ENCODE peak calls at places on chromosomes 6 and 20, in seven cellular contexts. One of them, this sample, is unnamed.

GRCh38 chr6:24455061-24455460 is 34.3 kb downstream of the GPLD1 start:
- DNase-seq in lung: no peak
- DNase-seq in PC-3: no peak
- DNase-seq in right lobe of liver: no peak
- DNase-seq in GM23338: peak; percentile 18
- DNase-seq in colonic mucosa: no peak
- DNase-seq in IMR-90: no peak
- DNase-seq in this sample: no peak

GRCh38 chr6:16146028-16146427 is 17.1 kb downstream of the MYLIP start:
- DNase-seq in IMR-90: no peak
- DNase-seq in colonic mucosa: no peak
- DNase-seq in PC-3: peak; percentile 44
- DNase-seq in lung: no peak
- DNase-seq in GM23338: no peak
- DNase-seq in right lobe of liver: no peak
- DNase-seq in this sample: no peak

GRCh38 chr20:60589624-60590023 is 631.4 kb downstream of the CDH26 start:
- DNase-seq in IMR-90: peak; percentile 3
- DNase-seq in PC-3: peak; percentile 3
- DNase-seq in GM23338: peak; percentile 65
- DNase-seq in right lobe of liver: no peak
- DNase-seq in lung: no peak
- DNase-seq in colonic mucosa: no peak
- DNase-seq in this sample: no peak

GRCh38 chr6:137640086-137640485 is 145.9 kb upstream of the OLIG3 start:
- DNase-seq in colonic mucosa: no peak
- DNase-seq in PC-3: no peak
- DNase-seq in IMR-90: no peak
- DNase-seq in right lobe of liver: no peak
- DNase-seq in lung: no peak
- DNase-seq in GM23338: no peak
- DNase-seq in this sample: no peak

GRCh38 chr20:32167552-32167951 is 40.0 kb downstream of the PLAGL2 start:
- DNase-seq in right lobe of liver: no peak
- DNase-seq in IMR-90: no peak
- DNase-seq in lung: no peak
- DNase-seq in PC-3: no peak
- DNase-seq in colonic mucosa: no peak
- DNase-seq in GM23338: no peak
- DNase-seq in this sample: no peak

GRCh38 chr6:77620290-77620882 is 32.5 kb upstream of the MEI4 start:
- DNase-seq in IMR-90: no peak
- DNase-seq in lung: no peak
- DNase-seq in right lobe of liver: no peak
- DNase-seq in colonic mucosa: peak; percentile 17
- DNase-seq in GM23338: peak; percentile 67
- DNase-seq in PC-3: peak; percentile 3
- DNase-seq in this sample: no peak

GRCh38 chr6:50455029-50455428 is 258.3 kb upstream of the TFAP2D start:
- DNase-seq in lung: no peak
- DNase-seq in GM23338: no peak
- DNase-seq in colonic mucosa: no peak
- DNase-seq in IMR-90: no peak
- DNase-seq in PC-3: no peak
- DNase-seq in right lobe of liver: no peak
- DNase-seq in this sample: no peak

GRCh38 chr6:93678841-93679454 is 259.6 kb upstream of the EPHA7 start:
- DNase-seq in GM23338: no peak
- DNase-seq in lung: no peak
- DNase-seq in IMR-90: no peak
- DNase-seq in right lobe of liver: no peak
- DNase-seq in colonic mucosa: no peak
- DNase-seq in PC-3: peak; percentile 71
- DNase-seq in this sample: no peak

GRCh38 chr6:25476126-25476525 is 175.9 kb upstream of the SCGN start:
- DNase-seq in IMR-90: peak; percentile 11
- DNase-seq in lung: no peak
- DNase-seq in colonic mucosa: no peak
- DNase-seq in GM23338: no peak
- DNase-seq in PC-3: peak; percentile 82
- DNase-seq in right lobe of liver: no peak
- DNase-seq in this sample: no peak

GRCh38 chr20:57435498-57436222 is 44.5 kb downstream of the RBM38 start:
- DNase-seq in colonic mucosa: peak; percentile 79
- DNase-seq in IMR-90: no peak
- DNase-seq in PC-3: peak; percentile 97
- DNase-seq in GM23338: peak; percentile 63
- DNase-seq in lung: peak; percentile 82
- DNase-seq in right lobe of liver: peak; percentile 89
- DNase-seq in this sample: no peak

GRCh38 chr6:30889921-30890645 is 5.8 kb downstream of the DDR1 start:
- DNase-seq in IMR-90: no peak
- DNase-seq in lung: no peak
- DNase-seq in PC-3: no peak
- DNase-seq in right lobe of liver: no peak
- DNase-seq in GM23338: no peak
- DNase-seq in colonic mucosa: no peak
- DNase-seq in this sample: no peak

GRCh38 chr20:10790013-10790412 is 116.2 kb upstream of the JAG1 start:
- DNase-seq in PC-3: no peak
- DNase-seq in right lobe of liver: no peak
- DNase-seq in lung: no peak
- DNase-seq in GM23338: no peak
- DNase-seq in colonic mucosa: peak; percentile 22
- DNase-seq in IMR-90: no peak
- DNase-seq in this sample: no peak

GRCh38 chr20:44526129-44526528 is 4.3 kb upstream of the SERINC3 start:
- DNase-seq in right lobe of liver: no peak
- DNase-seq in IMR-90: peak; percentile 52
- DNase-seq in GM23338: peak; percentile 31
- DNase-seq in lung: no peak
- DNase-seq in colonic mucosa: no peak
- DNase-seq in PC-3: peak; percentile 67
- DNase-seq in this sample: no peak

GRCh38 chr6:3228791-3229565 is 1.5 kb upstream of the TUBB2B start:
- DNase-seq in lung: no peak
- DNase-seq in PC-3: no peak
- DNase-seq in IMR-90: no peak
- DNase-seq in right lobe of liver: no peak
- DNase-seq in colonic mucosa: no peak
- DNase-seq in GM23338: peak; percentile 78
- DNase-seq in this sample: no peak

GRCh38 chr20:48897298-48898044 is 24.0 kb upstream of the ARFGEF2 start:
- DNase-seq in lung: no peak
- DNase-seq in PC-3: peak; percentile 96
- DNase-seq in IMR-90: peak; percentile 92
- DNase-seq in GM23338: no peak
- DNase-seq in right lobe of liver: no peak
- DNase-seq in colonic mucosa: no peak
- DNase-seq in this sample: peak; percentile 68

GRCh38 chr6:33010356-33010755 is 965 bp upstream of the HLA-DOA start:
- DNase-seq in PC-3: no peak
- DNase-seq in colonic mucosa: no peak
- DNase-seq in lung: no peak
- DNase-seq in IMR-90: no peak
- DNase-seq in GM23338: peak; percentile 60
- DNase-seq in right lobe of liver: no peak
- DNase-seq in this sample: no peak

GRCh38 chr6:32439708-32440214 is at the start of gene HLA-DRA:
- DNase-seq in IMR-90: peak; percentile 33
- DNase-seq in right lobe of liver: no peak
- DNase-seq in lung: peak; percentile 62
- DNase-seq in GM23338: peak; percentile 90
- DNase-seq in PC-3: peak; percentile 79
- DNase-seq in colonic mucosa: peak; percentile 25
- DNase-seq in this sample: peak; percentile 6

GRCh38 chr6:158764188-158764849 is 54.8 kb downstream of the EZR start:
- DNase-seq in right lobe of liver: no peak
- DNase-seq in colonic mucosa: no peak
- DNase-seq in GM23338: no peak
- DNase-seq in IMR-90: no peak
- DNase-seq in lung: no peak
- DNase-seq in PC-3: no peak
- DNase-seq in this sample: no peak

DNA sequence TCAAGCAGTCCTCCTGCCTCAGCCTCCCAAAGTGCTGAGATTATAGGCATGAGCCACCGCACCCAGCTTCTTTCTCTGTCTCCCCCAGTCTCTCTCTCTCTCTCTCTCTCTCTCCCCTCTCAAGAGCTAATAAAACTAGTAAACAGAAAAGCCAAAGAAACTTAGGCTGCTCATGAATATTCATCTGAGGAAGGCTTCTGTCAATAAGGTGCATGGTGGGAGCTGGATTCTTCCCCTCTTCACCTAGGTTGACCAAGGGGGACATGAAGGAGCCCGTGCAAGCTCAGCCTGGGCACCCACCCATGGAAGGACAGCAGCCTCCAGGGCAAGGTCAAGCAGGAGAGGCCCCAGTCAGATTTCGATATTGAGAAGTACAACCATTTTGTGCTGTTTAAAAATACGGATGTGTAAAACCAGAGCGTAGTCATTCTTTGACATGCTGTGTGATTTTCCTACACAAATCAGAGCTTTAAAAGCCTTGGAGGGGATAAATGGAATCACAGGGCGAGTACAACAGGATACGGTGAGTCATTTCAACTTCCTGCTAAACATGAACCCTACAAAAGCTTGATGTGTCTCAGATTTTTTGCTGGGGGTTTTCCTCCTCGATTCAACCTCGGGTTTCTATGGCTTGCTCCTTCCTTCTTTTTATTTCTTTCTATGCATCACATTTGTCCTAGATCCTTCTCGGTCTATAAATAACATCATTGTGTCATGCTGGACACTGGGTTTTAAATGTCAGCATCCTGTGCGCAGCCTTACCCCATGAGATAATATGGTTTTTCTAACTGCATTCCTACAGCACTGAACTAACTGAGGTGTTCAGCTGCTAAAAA is 368.9 kb upstream of the JARID2 start:
- DNase-seq in PC-3: peak; percentile 79
- DNase-seq in right lobe of liver: no peak
- DNase-seq in IMR-90: peak; percentile 94
- DNase-seq in GM23338: no peak
- DNase-seq in colonic mucosa: no peak
- DNase-seq in lung: no peak
- DNase-seq in this sample: no peak
- H3K4me3 ChIP-seq in PC-3: peak overlapping the region; percentile 34
- H3K4me3 ChIP-seq in right lobe of liver: no peak overlapping the region
- H3K4me3 ChIP-seq in IMR-90: no peak overlapping the region
- H3K4me3 ChIP-seq in GM23338: no peak overlapping the region
- H3K4me3 ChIP-seq in colonic mucosa: no peak overlapping the region
- H3K4me3 ChIP-seq in lung: no peak overlapping the region
- H3K4me3 ChIP-seq in this sample: no peak overlapping the region

GRCh38 chr20:41537865-41538264 is 80.3 kb downstream of the CHD6 start:
- DNase-seq in colonic mucosa: no peak
- DNase-seq in IMR-90: no peak
- DNase-seq in right lobe of liver: no peak
- DNase-seq in PC-3: no peak
- DNase-seq in lung: no peak
- DNase-seq in GM23338: no peak
- DNase-seq in this sample: no peak

GRCh38 chr20:41538810-41539596 is 79.2 kb downstream of the CHD6 start:
- DNase-seq in lung: no peak
- DNase-seq in GM23338: no peak
- DNase-seq in right lobe of liver: no peak
- DNase-seq in colonic mucosa: no peak
- DNase-seq in IMR-90: no peak
- DNase-seq in PC-3: no peak
- DNase-seq in this sample: no peak

GRCh38 chr20:41540916-41541315 is 77.3 kb downstream of the CHD6 start:
- DNase-seq in IMR-90: no peak
- DNase-seq in colonic mucosa: no peak
- DNase-seq in right lobe of liver: no peak
- DNase-seq in lung: no peak
- DNase-seq in PC-3: no peak
- DNase-seq in GM23338: no peak
- DNase-seq in this sample: peak; percentile 15

GRCh38 chr20:41544472-41544871 is 73.7 kb downstream of the CHD6 start:
- DNase-seq in PC-3: no peak
- DNase-seq in GM23338: no peak
- DNase-seq in IMR-90: no peak
- DNase-seq in colonic mucosa: no peak
- DNase-seq in right lobe of liver: no peak
- DNase-seq in lung: no peak
- DNase-seq in this sample: no peak

GRCh38 chr20:41540459-41540858 is 77.7 kb downstream of the CHD6 start:
- DNase-seq in colonic mucosa: no peak
- DNase-seq in PC-3: no peak
- DNase-seq in right lobe of liver: no peak
- DNase-seq in lung: no peak
- DNase-seq in GM23338: no peak
- DNase-seq in IMR-90: no peak
- DNase-seq in this sample: no peak
- TF ChIP-seq CTCF in colonic mucosa: no peak
- TF ChIP-seq CTCF in PC-3: peak; percentile 14
- TF ChIP-seq CTCF in right lobe of liver: no peak
- TF ChIP-seq CTCF in lung: no peak
- TF ChIP-seq CTCF in GM23338: peak; percentile 17
- TF ChIP-seq CTCF in IMR-90: no peak
- TF ChIP-seq CTCF in this sample: no peak

GRCh38 chr20:21513881-21514540 is at the start of gene NKX2-2:
- DNase-seq in IMR-90: no peak
- DNase-seq in colonic mucosa: no peak
- DNase-seq in lung: no peak
- DNase-seq in right lobe of liver: no peak
- DNase-seq in GM23338: peak; percentile 82
- DNase-seq in PC-3: no peak
- DNase-seq in this sample: no peak

GRCh38 chr20:21511850-21512633 is 1.8 kb downstream of the NKX2-2 start:
- DNase-seq in PC-3: no peak
- DNase-seq in GM23338: peak; percentile 71
- DNase-seq in right lobe of liver: no peak
- DNase-seq in IMR-90: no peak
- DNase-seq in lung: no peak
- DNase-seq in colonic mucosa: no peak
- DNase-seq in this sample: no peak

GRCh38 chr20:21513181-21513663 is 642 bp downstream of the NKX2-2 start:
- DNase-seq in IMR-90: no peak
- DNase-seq in GM23338: peak; percentile 47
- DNase-seq in PC-3: no peak
- DNase-seq in lung: no peak
- DNase-seq in right lobe of liver: no peak
- DNase-seq in colonic mucosa: no peak
- DNase-seq in this sample: no peak

GRCh38 chr20:21511485-21511849 is 2.4 kb downstream of the NKX2-2 start:
- DNase-seq in lung: no peak
- DNase-seq in colonic mucosa: no peak
- DNase-seq in right lobe of liver: no peak
- DNase-seq in PC-3: no peak
- DNase-seq in IMR-90: no peak
- DNase-seq in GM23338: peak; percentile 45
- DNase-seq in this sample: no peak

GRCh38 chr20:21512634-21513180 is 1.2 kb downstream of the NKX2-2 start:
- DNase-seq in IMR-90: no peak
- DNase-seq in GM23338: no peak
- DNase-seq in lung: no peak
- DNase-seq in right lobe of liver: no peak
- DNase-seq in PC-3: no peak
- DNase-seq in colonic mucosa: no peak
- DNase-seq in this sample: no peak
- H3K27me3 ChIP-seq in IMR-90: peaks cover 92% of the 10 kb centered on the region
- H3K27me3 ChIP-seq in GM23338: peaks cover 91% of the 10 kb centered on the region
- H3K27me3 ChIP-seq in lung: peaks cover 29% of the 10 kb centered on the region
- H3K27me3 ChIP-seq in right lobe of liver: peaks cover 3% of the 10 kb centered on the region
- H3K27me3 ChIP-seq in PC-3: peaks cover 82% of the 10 kb centered on the region
- H3K27me3 ChIP-seq in colonic mucosa: peaks cover 99% of the 10 kb centered on the region
- H3K27me3 ChIP-seq in this sample: peaks cover 70% of the 10 kb centered on the region

GRCh38 chr6:35140991-35141720 is at the start of gene TCP11:
- DNase-seq in lung: no peak
- DNase-seq in PC-3: no peak
- DNase-seq in colonic mucosa: peak; percentile 50
- DNase-seq in IMR-90: no peak
- DNase-seq in GM23338: peak; percentile 77
- DNase-seq in right lobe of liver: peak; percentile 38
- DNase-seq in this sample: no peak
- H3K4me3 ChIP-seq in lung: no peak within 1 kb of the TSS
- H3K4me3 ChIP-seq in PC-3: no peak within 1 kb of the TSS
- H3K4me3 ChIP-seq in colonic mucosa: no peak within 1 kb of the TSS
- H3K4me3 ChIP-seq in IMR-90: no peak within 1 kb of the TSS
- H3K4me3 ChIP-seq in GM23338: peak within 1 kb of the TSS; percentile 46
- H3K4me3 ChIP-seq in right lobe of liver: no peak within 1 kb of the TSS
- H3K4me3 ChIP-seq in this sample: no peak within 1 kb of the TSS